ENCODE peak calls at places on chromosomes 5 and 9, in eight cellular contexts. C, K, B, A, X, L, G and J are unnamed samples.

GRCh38 chr5:139662617-139663016 is 14.5 kb downstream of the CXXC5 start:
- DNase-seq in C (no peak), K (no peak), B (no peak), A (no peak), X (no peak), L (peak; percentile 70), G (no peak), J (no peak)

GRCh38 chr9:125648294-125648693 is 58.7 kb downstream of the MAPKAP1 start:
- DNase-seq in C (no peak), K (no peak), B (no peak), A (no peak), X (no peak), L (no peak), G (no peak), J (no peak)

GRCh38 chr9:125589287-125589686 is 117.7 kb downstream of the MAPKAP1 start:
- DNase-seq in C (no peak), K (no peak), B (no peak), A (no peak), X (no peak), L (no peak), G (no peak), J (no peak)

GRCh38 chr5:169811023-169811422 is 169.3 kb downstream of the INSYN2B start:
- DNase-seq in C (no peak), K (no peak), B (no peak), A (no peak), X (no peak), L (no peak), G (peak; percentile 3), J (no peak)

GRCh38 chr9:86279839-86280238 is 2.5 kb downstream of the ISCA1 start:
- DNase-seq in C (no peak), K (no peak), B (no peak), A (no peak), X (no peak), L (no peak), G (no peak), J (no peak)

GRCh38 chr9:97807681-97808080 is 45.3 kb upstream of the FOXE1 start:
- DNase-seq in C (no peak), K (no peak), B (no peak), A (peak; percentile 78), X (no peak), L (no peak), G (no peak), J (no peak)

GRCh38 chr9:14779566-14780022 is 57.1 kb upstream of the CER1 start:
- DNase-seq in C (no peak), K (no peak), B (no peak), A (no peak), X (no peak), L (no peak), G (no peak), J (no peak)

GRCh38 chr9:84542554-84542953 is 127.0 kb upstream of the NTRK2 start:
- DNase-seq in C (no peak), K (no peak), B (no peak), A (no peak), X (no peak), L (no peak), G (no peak), J (no peak)

GRCh38 chr9:18770509-18770908 is 262.5 kb downstream of the SAXO1 start:
- DNase-seq in C (no peak), K (no peak), B (no peak), A (no peak), X (no peak), L (no peak), G (no peak), J (no peak)

GRCh38 chr5:31918739-31919138 is 255.4 kb downstream of the GOLPH3 start:
- DNase-seq in C (no peak), K (no peak), B (no peak), A (no peak), X (no peak), L (no peak), G (peak; percentile 16), J (no peak)

GRCh38 chr9:131049829-131050715 is 41.1 kb downstream of the LAMC3 start:
- DNase-seq in C (no peak), K (no peak), B (no peak), A (no peak), X (no peak), L (no peak), G (no peak), J (no peak)

GRCh38 chr5:83099001-83099400 is 21.7 kb downstream of the XRCC4 start:
- DNase-seq in C (no peak), K (no peak), B (no peak), A (no peak), X (no peak), L (no peak), G (no peak), J (no peak)

GRCh38 chr9:7289773-7290172 is 509.8 kb downstream of the DMAC1 start:
- DNase-seq in C (no peak), K (no peak), B (no peak), A (no peak), X (no peak), L (no peak), G (no peak), J (no peak)

GRCh38 chr5:126007841-126008240 is 415.4 kb upstream of the GRAMD2B start:
- DNase-seq in C (no peak), K (no peak), B (no peak), A (no peak), X (peak; percentile 78), L (no peak), G (no peak), J (no peak)

GRCh38 chr9:3497406-3497805 is 28.4 kb downstream of the RFX3 start:
- DNase-seq in C (no peak), K (no peak), B (no peak), A (no peak), X (peak; percentile 73), L (no peak), G (no peak), J (no peak)

GRCh38 chr9:88378317-88378716 is 9.9 kb upstream of the SPIN1 start:
- DNase-seq in C (no peak), K (no peak), B (no peak), A (no peak), X (peak; percentile 17), L (no peak), G (no peak), J (no peak)

GRCh38 chr9:136569526-136570148 is 23.8 kb upstream of the NOTCH1 start:
- DNase-seq in C (no peak), K (no peak), B (no peak), A (no peak), X (no peak), L (no peak), G (no peak), J (no peak)

GRCh38 chr9:136566899-136567298 is 21.1 kb upstream of the NOTCH1 start:
- DNase-seq in C (no peak), K (no peak), B (peak; percentile 65), A (no peak), X (no peak), L (peak; percentile 53), G (no peak), J (no peak)

GRCh38 chr9:136567651-136568287 is 21.9 kb upstream of the NOTCH1 start:
- DNase-seq in C (peak; percentile 91), K (no peak), B (peak; percentile 76), A (no peak), X (peak; percentile 81), L (peak; percentile 67), G (peak; percentile 64), J (no peak)

GRCh38 chr9:136570191-136570845 is 24.5 kb upstream of the NOTCH1 start:
- DNase-seq in C (no peak), K (no peak), B (no peak), A (no peak), X (no peak), L (no peak), G (no peak), J (no peak)

GRCh38 chr9:136568288-136569081 is 22.6 kb upstream of the NOTCH1 start:
- DNase-seq in C (no peak), K (no peak), B (no peak), A (no peak), X (no peak), L (no peak), G (no peak), J (no peak)
- TF ChIP-seq CTCF in C (no peak), K (no peak), B (no peak), A (no peak), X (no peak), L (no peak), G (no peak), J (no peak)

DNA sequence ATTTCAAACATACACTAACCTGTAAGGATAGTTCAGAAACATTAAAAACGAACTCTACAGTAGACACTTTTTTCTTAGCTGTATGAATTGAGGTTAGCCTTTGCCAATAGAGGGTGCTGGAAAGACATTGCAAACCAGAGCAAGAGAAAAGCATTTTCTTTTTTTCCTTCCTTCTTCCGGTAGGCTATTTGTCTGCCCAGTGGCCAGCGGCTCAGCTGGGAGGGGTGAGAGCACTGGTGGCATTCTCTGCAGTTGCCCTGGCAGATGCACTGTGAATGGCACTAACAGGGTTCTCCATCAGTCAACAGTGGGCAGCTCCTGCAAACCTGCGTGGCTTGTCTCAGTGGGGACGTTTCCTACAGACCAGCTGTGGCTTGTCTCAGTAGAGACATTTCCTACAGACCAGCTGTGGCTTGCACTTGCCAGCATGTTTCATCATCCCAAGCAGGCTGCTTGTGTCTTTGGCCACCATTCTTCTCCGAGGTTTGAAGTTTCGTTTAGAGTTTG is 984.5 kb upstream of the CDH18 start:
- DNase-seq in C (no peak), K (peak; percentile 20), B (no peak), A (no peak), X (peak; percentile 1), L (peak; percentile 24), G (peak; percentile 26), J (no peak)
- H3K4me3 ChIP-seq in C (peak overlapping the region; percentile 32), K (no peak overlapping the region), B (peak overlapping the region; percentile 49), A (no peak overlapping the region), X (no peak overlapping the region), L (no peak overlapping the region), G (no peak overlapping the region), J (no peak overlapping the region)

GRCh38 chr9:5566054-5566618 is 55.8 kb downstream of the PDCD1LG2 start:
- DNase-seq in C (no peak), K (no peak), B (no peak), A (peak; percentile 67), X (no peak), L (no peak), G (no peak), J (no peak)
- H3K27ac ChIP-seq in C (no peak overlapping the region), K (no peak overlapping the region), B (no peak overlapping the region), A (peak overlapping the region; percentile 87), X (no peak overlapping the region), L (no peak overlapping the region), G (no peak overlapping the region), J (no peak overlapping the region)

DNA sequence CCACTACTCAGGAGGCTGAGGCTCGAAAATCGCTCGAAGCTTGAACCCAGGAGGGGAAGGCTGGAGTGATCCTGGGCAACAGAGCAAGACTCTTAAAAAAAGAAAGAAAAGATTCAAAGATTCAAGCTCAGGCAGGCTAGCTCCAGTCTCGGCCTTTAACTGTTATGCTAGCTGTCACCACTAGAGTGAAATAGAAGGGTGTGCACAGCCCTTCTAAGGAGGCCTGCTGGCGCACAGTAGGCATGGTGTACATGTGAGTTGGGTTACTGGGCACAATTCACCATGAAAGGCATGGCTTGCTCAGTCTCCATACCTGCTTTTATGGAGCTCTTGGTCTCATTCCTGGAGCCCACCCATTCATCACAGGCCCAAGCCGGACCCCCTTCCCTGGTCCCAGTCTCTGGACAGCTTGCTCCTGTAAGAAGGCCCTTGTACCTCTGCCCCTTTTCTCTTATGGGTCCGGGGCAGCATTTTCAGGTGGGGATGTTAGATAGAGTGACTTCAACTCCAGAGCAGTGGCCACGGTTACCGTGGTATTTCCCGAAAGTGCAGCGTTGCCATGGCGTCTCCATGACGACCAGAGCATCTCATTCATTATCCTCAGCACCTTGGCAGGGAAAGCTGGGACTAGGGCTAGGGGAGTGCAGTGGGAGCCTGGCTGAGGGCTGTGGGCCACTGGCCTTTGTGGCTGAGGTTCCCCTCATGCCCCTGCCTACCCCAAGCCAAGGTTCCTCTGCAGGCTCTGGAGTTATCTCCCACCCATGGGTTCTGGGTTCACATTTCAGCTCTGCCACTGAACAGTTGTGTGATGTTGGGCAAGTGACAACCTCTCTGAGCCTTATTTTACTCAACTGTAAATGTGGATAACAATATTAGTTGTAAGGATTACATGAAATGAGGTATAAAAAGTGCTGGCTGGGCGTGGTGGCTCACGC is 5.7 kb downstream of the NDST1 start:
- DNase-seq in C (no peak), K (no peak), B (no peak), A (no peak), X (no peak), L (peak; percentile 40), G (no peak), J (no peak)
- TF ChIP-seq CTCF in C (no peak), K (peak; percentile 15), B (no peak), A (no peak), X (peak; percentile 1), L (no peak), G (peak; percentile 36), J (peak; percentile 15)